ENCODE peak calls at places on chromosomes 7 and 10, in seven cellular contexts. G is HT-29; M is substantia nigra; U is NCI-H187 treated with DMSO at 0.1 percent for 48 hours; N is GM23248; O is CD8-positive, alpha-beta memory T cell; X is NCI-H1930. Z is an unnamed sample.
A peak's percentile ranks its signal among the peaks of the same experiment; 100 is the strongest.

GRCh38 chr7:79386688-79387422 is 66.6 kb downstream of the MAGI2 start:
- DNase-seq in G (peak; percentile 34), M (no peak), U (no peak), N (peak; percentile 53), O (no peak), X (no peak), Z (no peak)

GRCh38 chr7:50292763-50293162 is 11.8 kb upstream of the IKZF1 start:
- DNase-seq in G (no peak), M (no peak), U (no peak), N (no peak), O (no peak), X (no peak), Z (no peak)

GRCh38 chr10:128211953-128212727 is 85.9 kb upstream of the MKI67 start:
- DNase-seq in G (peak; percentile 91), M (peak; percentile 39), U (no peak), N (peak; percentile 76), O (peak; percentile 78), X (peak; percentile 69), Z (peak; percentile 77)

GRCh38 chr7:28165221-28165807 is 15.3 kb downstream of the JAZF1 start:
- DNase-seq in G (no peak), M (no peak), U (no peak), N (peak; percentile 32), O (no peak), X (no peak), Z (no peak)

GRCh38 chr10:78952018-78952417 is 116.7 kb upstream of the ZMIZ1 start:
- DNase-seq in G (no peak), M (no peak), U (no peak), N (no peak), O (no peak), X (no peak), Z (no peak)

GRCh38 chr7:134920026-134920758 is 66.1 kb upstream of the AGBL3 start:
- DNase-seq in G (no peak), M (no peak), U (no peak), N (peak; percentile 89), O (no peak), X (no peak), Z (no peak)

GRCh38 chr7:668958-669357 is 57.5 kb upstream of the DNAAF5 start:
- DNase-seq in G (no peak), M (no peak), U (no peak), N (no peak), O (no peak), X (no peak), Z (no peak)

GRCh38 chr10:58576736-58577366 is 64.2 kb downstream of the BICC1 start:
- DNase-seq in G (no peak), M (no peak), U (no peak), N (no peak), O (no peak), X (no peak), Z (no peak)

GRCh38 chr7:137880432-137880831 is 33.7 kb upstream of the DGKI start:
- DNase-seq in G (no peak), M (no peak), U (no peak), N (peak; percentile 96), O (no peak), X (no peak), Z (no peak)

GRCh38 chr7:84277628-84278224 is 83.1 kb upstream of the SEMA3A start:
- DNase-seq in G (no peak), M (no peak), U (no peak), N (no peak), O (no peak), X (no peak), Z (no peak)

GRCh38 chr10:119006451-119007210 is 22.9 kb upstream of the NANOS1 start:
- DNase-seq in G (peak; percentile 49), M (no peak), U (no peak), N (peak; percentile 96), O (no peak), X (no peak), Z (no peak)

GRCh38 chr10:104393387-104393786 is 39.8 kb downstream of the CFAP58 start:
- DNase-seq in G (no peak), M (no peak), U (no peak), N (no peak), O (no peak), X (no peak), Z (no peak)

GRCh38 chr10:76329891-76330575 is 898.6 kb downstream of the LRMDA start:
- DNase-seq in G (no peak), M (no peak), U (no peak), N (peak; percentile 72), O (no peak), X (no peak), Z (no peak)

GRCh38 chr7:1473864-1474512 is 14.7 kb upstream of the MICALL2 start:
- DNase-seq in G (peak; percentile 94), M (peak; percentile 68), U (peak; percentile 23), N (peak; percentile 90), O (peak; percentile 86), X (peak; percentile 59), Z (peak; percentile 75)

GRCh38 chr10:59362991-59363390 is 642 bp upstream of the FAM13C start:
- DNase-seq in G (peak; percentile 4), M (peak; percentile 57), U (no peak), N (peak; percentile 77), O (no peak), X (peak; percentile 40), Z (peak; percentile 86)

GRCh38 chr10:122170802-122171201 is 100.3 kb upstream of the BTBD16 start:
- DNase-seq in G (no peak), M (no peak), U (no peak), N (no peak), O (no peak), X (no peak), Z (no peak)

GRCh38 chr7:101186839-101187448 is 6.9 kb upstream of the NAT16 start:
- DNase-seq in G (no peak), M (no peak), U (no peak), N (no peak), O (no peak), X (no peak), Z (no peak)

GRCh38 chr7:96238474-96238873 is 83.4 kb downstream of the SLC25A13 start:
- DNase-seq in G (no peak), M (no peak), U (no peak), N (no peak), O (no peak), X (no peak), Z (no peak)

GRCh38 chr10:16439294-16439693 is 2.5 kb downstream of the PTER start:
- DNase-seq in G (no peak), M (no peak), U (no peak), N (peak; percentile 62), O (no peak), X (no peak), Z (no peak)

GRCh38 chr10:31914370-31914769 is 14.3 kb downstream of the ARHGAP12 start:
- DNase-seq in G (no peak), M (no peak), U (no peak), N (no peak), O (no peak), X (no peak), Z (no peak)

Z was measured in globus pallidus.